ENCODE peak calls at places on chromosomes 11 and 22, in four cellular contexts. R is K562, I is HepG2, A is HCT116. D is an unnamed sample.
A peak's percentile ranks its signal among the peaks of the same experiment; 100 is the strongest.

GRCh38 chr11:117071344-117071787 is 26.9 kb downstream of the SIK3 start:
- DNase-seq in A (no peak), I (peak; percentile 84), R (peak; percentile 72), D (no peak)

GRCh38 chr11:47891886-47892285 is 43.7 kb upstream of the NUP160 start:
- DNase-seq in I (no peak), R (no peak), A (no peak), D (no peak)

GRCh38 chr11:128919192-128919591 is 23.5 kb downstream of the TP53AIP1 start:
- DNase-seq in I (no peak), A (no peak), R (no peak), D (no peak)

GRCh38 chr11:60528465-60528864 is 13.3 kb downstream of the MS4A13 start:
- DNase-seq in I (no peak), R (no peak), A (no peak), D (no peak)

GRCh38 chr11:12715941-12716340 is 41.7 kb downstream of the TEAD1 start:
- DNase-seq in A (no peak), R (no peak), I (no peak), D (no peak)

GRCh38 chr22:25081409-25081824 is 118.2 kb upstream of the CRYBB3 start:
- DNase-seq in I (peak; percentile 56), A (peak; percentile 15), R (peak; percentile 33), D (peak; percentile 17)

GRCh38 chr11:111913997-111914396 is 1.5 kb downstream of the HSPB2 start:
- DNase-seq in I (peak; percentile 46), R (no peak), A (no peak), D (no peak)

GRCh38 chr22:36366291-36366708 is 21.5 kb downstream of the MYH9 start:
- DNase-seq in I (no peak), R (no peak), A (no peak), D (no peak)

GRCh38 chr22:30305519-30305905 is 16.2 kb upstream of the CASTOR1 start:
- DNase-seq in R (peak; percentile 47), A (no peak), I (no peak), D (no peak)

GRCh38 chr11:83063073-83063754 is 8.5 kb downstream of the RAB30 start:
- DNase-seq in R (no peak), I (no peak), A (no peak), D (no peak)

GRCh38 chr11:74720596-74721478 is 10.4 kb downstream of the CHRDL2 start:
- DNase-seq in I (no peak), R (no peak), A (no peak), D (no peak)

GRCh38 chr11:67351275-67352005 is 1.9 kb downstream of the POLD4 start:
- DNase-seq in A (peak; percentile 62), I (no peak), R (peak; percentile 88), D (no peak)

GRCh38 chr11:69005183-69005630 is 7.8 kb downstream of the MRGPRF start:
- DNase-seq in R (no peak), I (no peak), A (no peak), D (no peak)

GRCh38 chr11:57251491-57252104 is 14.5 kb upstream of the APLNR start:
- DNase-seq in R (peak; percentile 83), I (no peak), A (no peak), D (no peak)

GRCh38 chr11:76787271-76787670 is 4.1 kb downstream of the TSKU start:
- DNase-seq in I (no peak), R (no peak), A (no peak), D (no peak)

GRCh38 chr11:14373941-14374646 is 15.1 kb upstream of the RRAS2 start:
- DNase-seq in A (no peak), I (peak; percentile 38), R (no peak), D (no peak)

GRCh38 chr11:6927030-6927617 is 898 bp downstream of the ZNF215 start:
- DNase-seq in R (peak; percentile 11), I (no peak), A (peak; percentile 10), D (peak; percentile 8)

GRCh38 chr11:43941257-43941879 is 1.1 kb upstream of the C11orf96 start:
- DNase-seq in I (no peak), A (no peak), R (peak; percentile 25), D (no peak)

GRCh38 chr11:128607819-128608218 is 20.5 kb upstream of the ETS1 start:
- DNase-seq in A (no peak), R (no peak), I (no peak), D (no peak)

GRCh38 chr11:47469411-47470179 is 20.7 kb upstream of the RAPSN start:
- DNase-seq in R (no peak), I (no peak), A (no peak), D (no peak)

DNA sequence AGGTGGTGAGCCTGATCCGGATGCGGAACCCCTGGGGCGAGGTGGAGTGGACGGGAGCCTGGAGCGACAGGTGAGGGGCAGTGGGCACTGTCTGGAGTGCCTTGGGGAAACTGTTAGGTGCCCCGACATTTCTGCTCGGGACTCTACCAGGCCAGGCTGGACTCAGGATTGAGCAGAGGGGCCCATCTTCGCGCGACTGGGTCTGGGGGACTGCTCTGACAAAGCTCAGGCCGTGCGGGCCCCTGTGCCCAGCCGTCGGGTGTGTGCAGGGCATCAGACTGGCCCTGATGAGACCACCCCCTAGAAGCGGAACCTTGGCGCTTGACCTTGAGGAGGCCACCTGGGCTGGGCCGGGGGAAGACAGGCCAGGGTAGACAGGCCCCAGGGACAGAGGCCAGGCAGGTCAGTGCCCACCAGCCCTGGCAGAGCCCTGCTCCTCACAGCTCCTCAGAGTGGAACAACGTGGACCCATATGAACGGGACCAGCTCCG is 6.3 kb downstream of the CAPN1 start:
- DNase-seq in I (no peak), A (no peak), R (no peak), D (no peak)
- TF ChIP-seq TCF7L2 in I (no peak), A (no peak), R (no peak), D (no peak)

DNA sequence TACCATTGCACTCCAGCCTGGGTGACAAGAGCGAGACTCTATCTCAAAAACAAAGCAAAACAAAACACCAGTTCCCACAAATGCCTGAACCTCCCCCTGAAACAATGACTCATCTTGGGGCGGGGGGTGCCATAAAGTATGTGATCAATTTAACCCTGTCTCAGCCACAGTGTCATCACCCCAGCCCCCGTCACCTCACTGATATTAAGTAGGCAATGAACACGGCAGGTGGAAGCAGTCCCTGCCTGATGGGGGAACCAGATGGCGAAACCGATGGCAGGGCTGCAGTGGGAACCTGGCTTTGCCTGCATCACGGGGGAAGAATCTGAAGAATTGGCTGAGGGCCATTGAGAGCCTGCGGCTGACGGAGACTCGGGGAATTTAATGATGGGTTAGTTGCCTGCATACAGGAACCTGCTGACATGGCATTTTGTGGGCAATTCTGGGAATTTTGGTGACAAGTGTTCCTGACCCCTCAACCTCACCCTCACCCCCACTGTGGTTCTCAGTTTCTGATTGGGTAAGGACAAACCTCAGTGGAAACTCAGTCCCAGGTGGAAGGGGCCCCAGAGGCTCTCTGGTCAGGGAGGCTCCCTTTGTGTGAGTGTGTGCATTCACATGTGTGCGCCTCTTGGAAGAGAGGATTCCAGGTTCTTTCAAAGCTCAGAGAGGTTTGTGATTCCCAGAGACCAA is 39.1 kb upstream of the SHISAL1 start:
- DNase-seq in A (no peak), R (no peak), I (no peak), D (no peak)
- TF ChIP-seq SIN3A in A (no peak), R (no peak), I (no peak), D (no peak)

DNA sequence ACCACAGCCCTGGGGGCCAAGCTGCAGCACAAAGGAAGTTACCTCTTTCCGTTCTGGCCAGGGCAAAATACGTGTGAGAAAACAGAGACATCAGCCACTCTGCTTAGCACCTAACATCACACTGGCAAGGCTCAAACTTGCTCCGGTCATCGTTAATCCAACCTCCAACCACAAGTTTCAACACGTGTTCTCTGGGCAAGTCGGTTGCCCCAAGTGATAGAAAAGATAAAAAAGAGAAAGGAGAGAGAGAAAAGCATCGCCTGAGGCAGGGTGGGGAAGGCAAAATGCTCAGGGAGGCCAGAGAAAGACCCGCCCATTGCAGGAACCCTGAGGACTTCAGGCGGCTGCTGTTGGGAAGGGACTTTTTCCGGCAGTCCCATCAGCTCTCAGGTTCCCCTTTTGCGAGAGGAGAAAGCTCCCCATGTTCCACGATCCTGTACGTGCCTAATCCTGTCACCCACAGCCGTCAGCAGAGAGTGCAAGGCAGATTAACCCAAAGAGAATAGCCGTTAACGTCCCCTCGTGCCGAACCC is 18.5 kb upstream of the B4GALNT4 start:
- DNase-seq in A (no peak), I (no peak), R (peak; percentile 84), D (no peak)
- TF ChIP-seq TCF7L2 in A (no peak), I (no peak), R (no peak), D (no peak)

GRCh38 chr11:45348729-45349128 is 62.6 kb upstream of the SYT13 start:
- DNase-seq in R (no peak), A (no peak), I (no peak), D (no peak)
- TF ChIP-seq SIN3A in R (no peak), A (no peak), I (no peak), D (no peak)

D was measured in Panc1.